ENCODE peak calls at places on chromosomes 7 and 10, in nine cellular contexts. One of them, this sample, is unnamed.

GRCh38 chr10:87838650-87839049 is 20.6 kb upstream of the ATAD1 start:
- DNase-seq in lower leg skin: no peak
- DNase-seq in IMR-90: no peak
- DNase-seq in A549: no peak
- DNase-seq in ovary: no peak
- DNase-seq in gastrocnemius medialis: no peak
- DNase-seq in body of pancreas: no peak
- DNase-seq in heart left ventricle: no peak
- DNase-seq in testis: no peak
- DNase-seq in this sample: no peak

GRCh38 chr10:123429631-123430257 is 236.4 kb upstream of the GPR26 start:
- DNase-seq in lower leg skin: no peak
- DNase-seq in IMR-90: no peak
- DNase-seq in A549: no peak
- DNase-seq in ovary: no peak
- DNase-seq in gastrocnemius medialis: no peak
- DNase-seq in body of pancreas: no peak
- DNase-seq in heart left ventricle: no peak
- DNase-seq in testis: no peak
- DNase-seq in this sample: no peak

GRCh38 chr7:24572421-24573007 is 738 bp upstream of the PALS2 start:
- DNase-seq in lower leg skin: peak
- DNase-seq in IMR-90: peak
- DNase-seq in A549: peak
- DNase-seq in ovary: peak
- DNase-seq in gastrocnemius medialis: peak
- DNase-seq in body of pancreas: peak
- DNase-seq in heart left ventricle: peak
- DNase-seq in testis: peak
- DNase-seq in this sample: peak

GRCh38 chr10:127774771-127775559 is 38.0 kb downstream of the FOXI2 start:
- DNase-seq in lower leg skin: no peak
- DNase-seq in IMR-90: no peak
- DNase-seq in A549: no peak
- DNase-seq in ovary: no peak
- DNase-seq in gastrocnemius medialis: no peak
- DNase-seq in body of pancreas: no peak
- DNase-seq in heart left ventricle: no peak
- DNase-seq in testis: no peak
- DNase-seq in this sample: no peak

GRCh38 chr10:133079836-133080682 is 7.7 kb upstream of the ADGRA1 start:
- DNase-seq in lower leg skin: no peak
- DNase-seq in IMR-90: no peak
- DNase-seq in A549: no peak
- DNase-seq in ovary: no peak
- DNase-seq in gastrocnemius medialis: no peak
- DNase-seq in body of pancreas: no peak
- DNase-seq in heart left ventricle: no peak
- DNase-seq in testis: peak
- DNase-seq in this sample: no peak

GRCh38 chr10:92087750-92088395 is 164.3 kb downstream of the BTAF1 start:
- DNase-seq in lower leg skin: no peak
- DNase-seq in IMR-90: peak
- DNase-seq in A549: peak
- DNase-seq in ovary: peak
- DNase-seq in gastrocnemius medialis: peak
- DNase-seq in body of pancreas: peak
- DNase-seq in heart left ventricle: peak
- DNase-seq in testis: peak
- DNase-seq in this sample: peak

GRCh38 chr10:125201108-125201524 is 40.8 kb upstream of the CTBP2 start:
- DNase-seq in lower leg skin: peak
- DNase-seq in IMR-90: peak
- DNase-seq in A549: peak
- DNase-seq in ovary: no peak
- DNase-seq in gastrocnemius medialis: no peak
- DNase-seq in body of pancreas: no peak
- DNase-seq in heart left ventricle: no peak
- DNase-seq in testis: no peak
- DNase-seq in this sample: peak

GRCh38 chr7:132782777-132783633 is 206.7 kb upstream of the PLXNA4 start:
- DNase-seq in lower leg skin: peak
- DNase-seq in IMR-90: peak
- DNase-seq in A549: no peak
- DNase-seq in ovary: no peak
- DNase-seq in gastrocnemius medialis: no peak
- DNase-seq in body of pancreas: no peak
- DNase-seq in heart left ventricle: no peak
- DNase-seq in testis: no peak
- DNase-seq in this sample: no peak

GRCh38 chr7:15998617-15999016 is 312.1 kb upstream of the MEOX2 start:
- DNase-seq in lower leg skin: no peak
- DNase-seq in IMR-90: no peak
- DNase-seq in A549: no peak
- DNase-seq in ovary: no peak
- DNase-seq in gastrocnemius medialis: no peak
- DNase-seq in body of pancreas: no peak
- DNase-seq in heart left ventricle: no peak
- DNase-seq in testis: no peak
- DNase-seq in this sample: no peak

GRCh38 chr10:124045245-124045644 is 48.2 kb downstream of the CHST15 start:
- DNase-seq in lower leg skin: no peak
- DNase-seq in IMR-90: no peak
- DNase-seq in A549: no peak
- DNase-seq in ovary: no peak
- DNase-seq in gastrocnemius medialis: no peak
- DNase-seq in body of pancreas: no peak
- DNase-seq in heart left ventricle: no peak
- DNase-seq in testis: no peak
- DNase-seq in this sample: no peak

GRCh38 chr7:2800923-2801682 is 43.0 kb downstream of the GNA12 start:
- DNase-seq in lower leg skin: peak
- DNase-seq in IMR-90: peak
- DNase-seq in A549: no peak
- DNase-seq in ovary: peak
- DNase-seq in gastrocnemius medialis: no peak
- DNase-seq in body of pancreas: peak
- DNase-seq in heart left ventricle: peak
- DNase-seq in testis: peak
- DNase-seq in this sample: no peak

GRCh38 chr7:4683043-4683883 is 1.2 kb downstream of the FOXK1 start:
- DNase-seq in lower leg skin: peak
- DNase-seq in IMR-90: no peak
- DNase-seq in A549: no peak
- DNase-seq in ovary: peak
- DNase-seq in gastrocnemius medialis: no peak
- DNase-seq in body of pancreas: no peak
- DNase-seq in heart left ventricle: peak
- DNase-seq in testis: no peak
- DNase-seq in this sample: no peak
- TF ChIP-seq POLR2A in lower leg skin: no peak
- TF ChIP-seq POLR2A in IMR-90: peak
- TF ChIP-seq POLR2A in A549: no peak
- TF ChIP-seq POLR2A in ovary: no peak
- TF ChIP-seq POLR2A in gastrocnemius medialis: no peak
- TF ChIP-seq POLR2A in body of pancreas: no peak
- TF ChIP-seq POLR2A in heart left ventricle: no peak
- TF ChIP-seq POLR2A in testis: no peak
- TF ChIP-seq POLR2A in this sample: no peak

DNA sequence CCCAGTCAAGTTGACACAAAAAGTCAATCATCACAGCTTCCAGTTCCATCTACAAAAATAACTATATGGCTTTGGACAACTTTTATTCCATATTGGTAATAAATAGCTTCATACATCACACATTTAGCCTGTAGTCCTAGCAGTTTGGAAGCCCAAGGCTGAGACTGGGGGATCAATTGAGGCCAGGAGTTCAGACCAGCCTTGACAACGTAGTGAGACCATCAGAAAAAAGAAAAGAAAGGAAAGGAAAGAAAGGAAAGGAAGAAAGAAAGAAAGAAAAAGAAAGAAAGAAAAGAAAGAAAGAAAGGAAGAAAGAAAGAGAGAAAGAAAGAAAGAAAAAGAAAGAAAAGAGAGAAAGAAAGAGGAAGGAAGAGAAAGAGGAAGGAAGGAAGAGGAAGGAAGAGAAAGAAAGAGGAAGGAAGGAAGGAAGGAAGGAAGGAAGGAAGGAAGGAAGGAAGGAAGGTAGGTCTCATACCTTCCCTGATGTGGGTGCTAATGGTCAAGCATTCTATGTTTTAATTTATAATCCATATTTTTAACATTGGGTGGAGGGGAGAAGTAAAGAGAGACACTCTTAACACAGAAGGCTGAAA is 37.8 kb downstream of the CAV1 start:
- DNase-seq in lower leg skin: no peak
- DNase-seq in IMR-90: no peak
- DNase-seq in A549: no peak
- DNase-seq in ovary: no peak
- DNase-seq in gastrocnemius medialis: no peak
- DNase-seq in body of pancreas: no peak
- DNase-seq in heart left ventricle: no peak
- DNase-seq in testis: no peak
- DNase-seq in this sample: no peak
- TF ChIP-seq POLR2A in lower leg skin: no peak
- TF ChIP-seq POLR2A in IMR-90: no peak
- TF ChIP-seq POLR2A in A549: no peak
- TF ChIP-seq POLR2A in ovary: no peak
- TF ChIP-seq POLR2A in gastrocnemius medialis: no peak
- TF ChIP-seq POLR2A in body of pancreas: no peak
- TF ChIP-seq POLR2A in heart left ventricle: no peak
- TF ChIP-seq POLR2A in testis: no peak
- TF ChIP-seq POLR2A in this sample: no peak

GRCh38 chr7:157558516-157558874 is 221.7 kb downstream of the DNAJB6 start:
- DNase-seq in lower leg skin: no peak
- DNase-seq in IMR-90: no peak
- DNase-seq in A549: no peak
- DNase-seq in ovary: no peak
- DNase-seq in gastrocnemius medialis: no peak
- DNase-seq in body of pancreas: no peak
- DNase-seq in heart left ventricle: no peak
- DNase-seq in testis: no peak
- DNase-seq in this sample: no peak

GRCh38 chr7:157560258-157560654 is 223.5 kb downstream of the DNAJB6 start:
- DNase-seq in lower leg skin: no peak
- DNase-seq in IMR-90: no peak
- DNase-seq in A549: no peak
- DNase-seq in ovary: no peak
- DNase-seq in gastrocnemius medialis: no peak
- DNase-seq in body of pancreas: no peak
- DNase-seq in heart left ventricle: no peak
- DNase-seq in testis: no peak
- DNase-seq in this sample: no peak

GRCh38 chr7:157558061-157558460 is 221.3 kb downstream of the DNAJB6 start:
- DNase-seq in lower leg skin: no peak
- DNase-seq in IMR-90: no peak
- DNase-seq in A549: no peak
- DNase-seq in ovary: no peak
- DNase-seq in gastrocnemius medialis: no peak
- DNase-seq in body of pancreas: no peak
- DNase-seq in heart left ventricle: no peak
- DNase-seq in testis: no peak
- DNase-seq in this sample: no peak

GRCh38 chr7:157559596-157560257 is 222.9 kb downstream of the DNAJB6 start:
- DNase-seq in lower leg skin: no peak
- DNase-seq in IMR-90: no peak
- DNase-seq in A549: no peak
- DNase-seq in ovary: no peak
- DNase-seq in gastrocnemius medialis: no peak
- DNase-seq in body of pancreas: no peak
- DNase-seq in heart left ventricle: no peak
- DNase-seq in testis: no peak
- DNase-seq in this sample: no peak

DNA sequence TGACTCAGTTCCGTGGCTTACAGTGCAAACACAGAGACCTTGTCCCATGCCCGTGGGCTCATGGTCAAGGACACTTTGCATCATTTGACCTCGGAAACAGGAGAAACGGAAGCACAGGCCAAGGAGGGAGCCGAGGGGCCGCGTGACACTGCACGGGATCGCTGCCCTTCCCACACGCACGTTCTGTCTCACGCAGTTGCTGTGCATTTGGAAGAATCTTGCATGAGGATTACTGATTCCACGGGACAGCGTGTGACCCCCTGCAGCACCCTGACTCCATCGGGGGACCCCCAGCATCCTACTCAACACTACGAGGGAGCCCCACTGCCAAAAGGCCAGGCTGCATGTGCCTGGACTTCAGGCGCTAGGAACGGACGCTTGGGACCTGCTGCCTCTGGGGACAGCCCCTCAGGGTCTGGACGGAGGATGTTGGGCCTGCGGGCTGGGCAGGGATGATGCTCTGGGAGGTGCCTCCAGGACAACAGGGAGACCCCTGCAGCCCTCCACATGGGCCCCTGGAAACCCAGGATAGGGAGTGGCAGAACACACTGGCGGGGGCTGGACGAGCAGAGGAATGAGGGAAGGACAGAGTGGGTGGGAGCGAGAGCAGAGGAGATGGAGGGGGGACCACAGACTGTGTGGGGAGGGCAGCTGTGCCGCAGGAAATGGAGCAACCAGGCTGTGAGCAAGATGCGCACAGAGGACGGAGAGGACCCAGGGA is 222.2 kb downstream of the DNAJB6 start:
- DNase-seq in lower leg skin: no peak
- DNase-seq in IMR-90: no peak
- DNase-seq in A549: no peak
- DNase-seq in ovary: no peak
- DNase-seq in gastrocnemius medialis: no peak
- DNase-seq in body of pancreas: no peak
- DNase-seq in heart left ventricle: no peak
- DNase-seq in testis: no peak
- DNase-seq in this sample: no peak
- TF ChIP-seq POLR2A in lower leg skin: no peak
- TF ChIP-seq POLR2A in IMR-90: no peak
- TF ChIP-seq POLR2A in A549: no peak
- TF ChIP-seq POLR2A in ovary: no peak
- TF ChIP-seq POLR2A in gastrocnemius medialis: no peak
- TF ChIP-seq POLR2A in body of pancreas: no peak
- TF ChIP-seq POLR2A in heart left ventricle: no peak
- TF ChIP-seq POLR2A in testis: no peak
- TF ChIP-seq POLR2A in this sample: no peak

DNA sequence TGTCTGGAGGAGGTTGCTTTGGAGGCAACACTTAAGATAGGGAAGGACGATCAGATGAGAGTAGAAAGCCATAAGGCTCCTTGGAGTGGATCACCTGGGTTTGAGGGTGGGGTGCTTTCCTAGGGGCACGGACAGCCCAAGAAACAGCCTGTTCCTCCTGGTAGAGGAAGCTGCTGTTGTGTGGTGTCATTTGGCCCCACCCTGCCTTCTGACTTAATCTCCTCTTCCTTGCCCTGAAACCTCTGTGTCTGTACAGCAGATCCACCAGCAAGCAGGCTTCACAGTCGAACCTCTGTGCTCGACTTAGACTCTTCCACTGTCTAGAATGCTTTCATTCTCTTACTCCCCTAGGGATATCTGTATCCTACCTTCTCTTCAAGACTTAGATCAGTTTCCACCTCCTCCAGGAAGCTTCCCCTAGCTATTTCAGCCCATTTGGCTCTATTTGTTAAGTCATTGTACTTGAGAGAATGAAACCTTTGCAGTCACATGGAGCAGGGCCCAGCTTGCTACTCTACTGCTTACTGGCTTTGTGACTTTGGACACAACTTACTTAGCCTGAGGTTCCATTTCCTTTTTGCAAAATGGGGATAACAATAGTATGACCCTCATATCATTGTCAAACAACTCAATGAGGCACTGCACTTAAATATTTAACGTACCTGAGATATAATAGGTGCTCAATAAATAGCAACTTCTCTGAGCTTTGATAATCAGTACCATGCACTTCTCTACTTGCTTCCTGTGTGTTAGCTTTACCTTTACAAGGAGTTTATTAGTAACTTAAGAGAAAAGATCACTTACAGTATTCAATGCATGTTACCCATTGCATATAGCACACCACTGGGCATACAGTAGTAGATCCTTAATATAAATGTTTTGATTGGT is 5.0 kb downstream of the MXI1 start:
- DNase-seq in lower leg skin: no peak
- DNase-seq in IMR-90: no peak
- DNase-seq in A549: no peak
- DNase-seq in ovary: no peak
- DNase-seq in gastrocnemius medialis: peak
- DNase-seq in body of pancreas: peak
- DNase-seq in heart left ventricle: no peak
- DNase-seq in testis: peak
- DNase-seq in this sample: no peak
- TF ChIP-seq POLR2A in lower leg skin: no peak
- TF ChIP-seq POLR2A in IMR-90: no peak
- TF ChIP-seq POLR2A in A549: no peak
- TF ChIP-seq POLR2A in ovary: no peak
- TF ChIP-seq POLR2A in gastrocnemius medialis: peak
- TF ChIP-seq POLR2A in body of pancreas: peak
- TF ChIP-seq POLR2A in heart left ventricle: no peak
- TF ChIP-seq POLR2A in testis: no peak
- TF ChIP-seq POLR2A in this sample: no peak